ENCODE peak calls at places on chromosomes 16 and 17, in four cellular contexts. One of them, this sample, is unnamed. For H3K4me1, the result is how much of the 10 kb centered on the place peaks cover.

GRCh38 chr17:9999948-10000695 is 95.1 kb upstream of the RCVRN start:
- DNase-seq in psoas muscle: no peak
- DNase-seq in BE2C: no peak
- DNase-seq in uterus: no peak
- DNase-seq in this sample: no peak

GRCh38 chr16:89268585-89268984 is 51.1 kb downstream of the ZNF778 start:
- DNase-seq in psoas muscle: no peak
- DNase-seq in BE2C: no peak
- DNase-seq in uterus: no peak
- DNase-seq in this sample: no peak

GRCh38 chr17:48617515-48618365 is 2.6 kb upstream of the HOXB8 start:
- DNase-seq in BE2C: no peak
- DNase-seq in uterus: no peak
- DNase-seq in psoas muscle: no peak
- DNase-seq in this sample: no peak

GRCh38 chr16:10103096-10103495 is 79.1 kb downstream of the GRIN2A start:
- DNase-seq in BE2C: no peak
- DNase-seq in uterus: no peak
- DNase-seq in psoas muscle: no peak
- DNase-seq in this sample: no peak

GRCh38 chr17:31731119-31731518 is 127.9 kb downstream of the COPRS start:
- DNase-seq in uterus: no peak
- DNase-seq in psoas muscle: no peak
- DNase-seq in BE2C: no peak
- DNase-seq in this sample: no peak

GRCh38 chr17:72429066-72429638 is 308.3 kb downstream of the SOX9 start:
- DNase-seq in psoas muscle: no peak
- DNase-seq in uterus: no peak
- DNase-seq in BE2C: no peak
- DNase-seq in this sample: no peak

GRCh38 chr16:89711601-89712475 is 8.9 kb downstream of the VPS9D1 start:
- DNase-seq in uterus: no peak
- DNase-seq in BE2C: peak
- DNase-seq in psoas muscle: no peak
- DNase-seq in this sample: peak

GRCh38 chr16:9261376-9261775 is 169.9 kb downstream of the HAPSTR1 start:
- DNase-seq in uterus: no peak
- DNase-seq in psoas muscle: no peak
- DNase-seq in BE2C: no peak
- DNase-seq in this sample: no peak

GRCh38 chr16:29821663-29822115 is 1.4 kb downstream of the MVP start:
- DNase-seq in uterus: peak
- DNase-seq in psoas muscle: no peak
- DNase-seq in BE2C: no peak
- DNase-seq in this sample: no peak

GRCh38 chr17:72393553-72393952 is 272.7 kb downstream of the SOX9 start:
- DNase-seq in uterus: no peak
- DNase-seq in BE2C: no peak
- DNase-seq in psoas muscle: no peak
- DNase-seq in this sample: no peak

GRCh38 chr16:24721830-24722238 is 7.6 kb upstream of the TNRC6A start:
- DNase-seq in psoas muscle: no peak
- DNase-seq in uterus: no peak
- DNase-seq in BE2C: no peak
- DNase-seq in this sample: peak

GRCh38 chr17:44083250-44083849 is 12.8 kb downstream of the G6PC3 start:
- DNase-seq in uterus: no peak
- DNase-seq in psoas muscle: no peak
- DNase-seq in BE2C: peak
- DNase-seq in this sample: no peak

GRCh38 chr17:11943759-11944347 is 53.4 kb downstream of the ZNF18 start:
- DNase-seq in BE2C: no peak
- DNase-seq in psoas muscle: no peak
- DNase-seq in uterus: no peak
- DNase-seq in this sample: no peak

GRCh38 chr17:31392002-31392855 is 754 bp downstream of the RAB11FIP4 start:
- DNase-seq in uterus: no peak
- DNase-seq in BE2C: no peak
- DNase-seq in psoas muscle: no peak
- DNase-seq in this sample: no peak

GRCh38 chr17:73379814-73380213 is 68.0 kb upstream of the CDC42EP4 start:
- DNase-seq in BE2C: no peak
- DNase-seq in psoas muscle: no peak
- DNase-seq in uterus: no peak
- DNase-seq in this sample: no peak

GRCh38 chr17:63550816-63551639 is 751 bp downstream of the DCAF7 start:
- DNase-seq in uterus: no peak
- DNase-seq in psoas muscle: no peak
- DNase-seq in BE2C: peak
- DNase-seq in this sample: peak

GRCh38 chr16:88994704-88995103 is 17.7 kb upstream of the CBFA2T3 start:
- DNase-seq in BE2C: no peak
- DNase-seq in psoas muscle: no peak
- DNase-seq in uterus: no peak
- DNase-seq in this sample: no peak

GRCh38 chr16:10623059-10623458 is 42.7 kb upstream of the EMP2 start:
- DNase-seq in uterus: no peak
- DNase-seq in psoas muscle: no peak
- DNase-seq in BE2C: no peak
- DNase-seq in this sample: no peak

GRCh38 chr17:49817993-49818392 is 29.5 kb downstream of the KAT7 start:
- DNase-seq in psoas muscle: no peak
- DNase-seq in uterus: no peak
- DNase-seq in BE2C: no peak
- DNase-seq in this sample: no peak

GRCh38 chr17:35373532-35373983 is at the start of gene SLFN11:
- DNase-seq in uterus: peak
- DNase-seq in psoas muscle: peak
- DNase-seq in BE2C: no peak
- DNase-seq in this sample: peak

GRCh38 chr17:82839617-82840292 is at the start of gene ZNF750:
- DNase-seq in psoas muscle: no peak
- DNase-seq in BE2C: no peak
- DNase-seq in uterus: no peak
- DNase-seq in this sample: no peak

GRCh38 chr16:87316450-87316922 is 706 bp downstream of the C16orf95 start:
- DNase-seq in BE2C: no peak
- DNase-seq in psoas muscle: no peak
- DNase-seq in uterus: no peak
- DNase-seq in this sample: no peak

DNA sequence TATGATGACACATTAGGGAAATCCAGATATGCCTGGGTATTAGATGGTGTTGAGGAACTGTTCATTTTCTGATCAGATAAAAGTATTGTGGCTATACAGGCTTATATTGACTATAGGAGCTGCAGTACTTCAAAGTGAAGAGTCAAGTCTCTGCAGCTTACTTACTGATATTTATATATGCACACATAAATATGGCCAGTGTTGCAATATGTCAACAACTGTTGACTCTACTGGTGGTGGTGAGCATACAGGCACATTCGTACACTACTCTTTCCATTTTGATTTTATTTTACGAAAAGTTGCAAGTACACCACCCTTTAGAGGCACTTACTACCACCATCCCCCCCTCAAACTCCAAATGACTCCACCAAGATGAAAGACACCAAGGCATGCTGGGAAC is 2.5 kb downstream of the CIAO2B start:
- DNase-seq in psoas muscle: no peak
- DNase-seq in BE2C: no peak
- DNase-seq in uterus: no peak
- DNase-seq in this sample: no peak
- H3K4me1 ChIP-seq in psoas muscle: half or more
- H3K4me1 ChIP-seq in BE2C: under half
- H3K4me1 ChIP-seq in uterus: under half
- H3K4me1 ChIP-seq in this sample: under half

GRCh38 chr16:4607841-4608703 is 6.6 kb downstream of the UBALD1 start:
- DNase-seq in BE2C: no peak
- DNase-seq in psoas muscle: no peak
- DNase-seq in uterus: no peak
- DNase-seq in this sample: no peak
- H3K4me1 ChIP-seq in BE2C: under half
- H3K4me1 ChIP-seq in psoas muscle: under half
- H3K4me1 ChIP-seq in uterus: under half
- H3K4me1 ChIP-seq in this sample: under half

DNA sequence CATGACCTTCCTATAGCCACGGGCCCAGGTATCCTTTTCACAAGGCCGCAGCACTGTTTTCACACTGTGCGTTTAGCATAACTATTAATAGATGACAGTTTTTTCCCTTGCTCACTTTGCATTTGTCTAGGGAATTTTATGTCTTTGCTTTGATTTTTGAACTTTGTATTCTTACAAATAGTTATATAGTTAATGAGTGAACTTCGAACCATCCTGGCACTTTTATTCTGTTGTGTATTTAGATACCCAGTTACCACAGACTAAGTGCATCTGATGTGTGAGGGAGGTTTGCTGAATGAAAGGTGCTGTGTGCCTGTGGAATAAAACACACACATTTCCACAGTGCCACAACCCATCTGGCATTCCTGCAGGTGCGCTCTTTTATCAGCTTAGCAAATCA is 37.4 kb downstream of the USP10 start:
- DNase-seq in psoas muscle: no peak
- DNase-seq in uterus: no peak
- DNase-seq in BE2C: no peak
- DNase-seq in this sample: no peak
- H3K4me1 ChIP-seq in psoas muscle: under half
- H3K4me1 ChIP-seq in uterus: under half
- H3K4me1 ChIP-seq in BE2C: under half
- H3K4me1 ChIP-seq in this sample: under half

GRCh38 chr17:8117367-8117979 is 841 bp downstream of the ALOXE3 start:
- DNase-seq in psoas muscle: no peak
- DNase-seq in uterus: peak
- DNase-seq in BE2C: no peak
- DNase-seq in this sample: no peak
- H3K4me1 ChIP-seq in psoas muscle: under half
- H3K4me1 ChIP-seq in uterus: under half
- H3K4me1 ChIP-seq in BE2C: under half
- H3K4me1 ChIP-seq in this sample: under half

GRCh38 chr17:80944326-80944725 is 47.3 kb upstream of the CHMP6 start:
- DNase-seq in BE2C: no peak
- DNase-seq in psoas muscle: no peak
- DNase-seq in uterus: peak
- DNase-seq in this sample: no peak

GRCh38 chr17:80941171-80941570 is 50.5 kb upstream of the CHMP6 start:
- DNase-seq in uterus: peak
- DNase-seq in BE2C: no peak
- DNase-seq in psoas muscle: peak
- DNase-seq in this sample: no peak

GRCh38 chr17:80941743-80942211 is 49.9 kb upstream of the CHMP6 start:
- DNase-seq in BE2C: peak
- DNase-seq in uterus: peak
- DNase-seq in psoas muscle: peak
- DNase-seq in this sample: no peak

GRCh38 chr17:80943346-80944145 is 48.1 kb upstream of the CHMP6 start:
- DNase-seq in uterus: peak
- DNase-seq in psoas muscle: peak
- DNase-seq in BE2C: peak
- DNase-seq in this sample: no peak

DNA sequence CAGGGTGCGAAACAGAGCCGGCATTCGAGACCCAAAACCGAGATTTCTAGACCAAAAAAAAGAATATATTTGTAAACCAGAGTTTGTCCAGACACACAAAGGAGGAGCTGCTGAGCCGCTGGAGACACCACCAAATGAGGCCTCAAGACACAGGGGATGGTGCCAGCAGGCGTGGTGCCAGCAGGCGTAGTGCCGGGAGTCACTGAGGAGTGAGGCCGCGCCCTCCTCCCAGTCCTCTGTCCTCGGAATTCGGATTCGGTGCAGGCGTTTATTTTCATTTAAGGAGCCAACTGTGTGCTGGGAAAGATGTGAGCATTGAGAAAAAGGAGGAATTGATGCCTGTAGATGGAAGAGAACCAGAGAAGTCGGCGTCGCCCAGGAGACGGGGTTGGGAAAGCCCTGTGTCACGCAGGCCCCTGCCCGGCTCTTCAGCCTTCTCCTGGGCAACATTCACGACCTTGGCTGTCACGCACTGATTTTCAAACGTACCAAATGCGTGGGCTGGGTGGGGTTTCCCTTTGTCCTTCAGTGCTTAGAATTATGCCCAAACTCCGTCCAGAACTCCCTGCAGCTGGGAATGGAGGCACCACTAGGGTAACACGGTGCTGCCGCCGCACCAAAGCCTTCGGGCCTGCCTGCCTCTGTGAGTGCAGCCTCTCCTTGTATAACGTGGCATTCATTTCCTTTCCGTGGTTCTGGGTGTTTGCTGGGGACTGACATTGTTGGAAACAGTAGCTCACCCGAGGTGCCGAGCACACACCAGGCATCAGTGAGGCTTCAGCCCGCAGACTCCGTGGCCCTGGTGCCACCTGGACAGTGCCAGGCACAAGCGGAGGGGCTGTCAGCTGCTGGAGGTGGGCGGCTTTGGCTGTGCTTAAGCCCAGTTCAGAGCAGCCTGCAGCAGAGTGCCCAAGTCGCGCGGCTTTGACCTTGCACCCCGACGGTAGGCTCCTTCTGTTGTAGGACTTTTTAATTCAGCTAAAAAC is 49.0 kb upstream of the CHMP6 start:
- DNase-seq in uterus: peak
- DNase-seq in psoas muscle: peak
- DNase-seq in BE2C: peak
- DNase-seq in this sample: no peak
- H3K4me1 ChIP-seq in uterus: under half
- H3K4me1 ChIP-seq in psoas muscle: under half
- H3K4me1 ChIP-seq in BE2C: under half
- H3K4me1 ChIP-seq in this sample: under half

GRCh38 chr17:1649116-1649843 is 386 bp downstream of the RILP start:
- DNase-seq in psoas muscle: peak
- DNase-seq in BE2C: peak
- DNase-seq in uterus: peak
- DNase-seq in this sample: peak
- H3K4me1 ChIP-seq in psoas muscle: under half
- H3K4me1 ChIP-seq in BE2C: under half
- H3K4me1 ChIP-seq in uterus: under half
- H3K4me1 ChIP-seq in this sample: under half

DNA sequence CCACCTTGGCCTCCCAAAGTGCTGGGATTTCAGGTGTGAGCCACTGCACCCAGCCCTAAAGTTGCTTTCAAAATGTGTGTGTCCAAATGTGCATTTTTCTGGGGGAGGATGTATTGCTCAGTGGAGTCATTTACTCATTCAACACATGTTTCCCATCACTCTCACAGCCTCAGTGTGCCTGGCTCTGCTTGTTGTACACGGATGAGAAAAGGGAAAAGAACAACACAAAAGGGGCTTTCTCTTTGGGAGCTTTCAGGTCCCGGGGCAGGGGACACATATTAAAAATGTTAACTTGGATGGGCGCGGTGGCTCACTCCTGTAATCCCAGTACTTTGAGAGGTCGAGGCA is 1.7 kb upstream of the PPL start:
- DNase-seq in psoas muscle: no peak
- DNase-seq in BE2C: no peak
- DNase-seq in uterus: no peak
- DNase-seq in this sample: no peak
- H3K4me1 ChIP-seq in psoas muscle: under half
- H3K4me1 ChIP-seq in BE2C: under half
- H3K4me1 ChIP-seq in uterus: under half
- H3K4me1 ChIP-seq in this sample: under half

GRCh38 chr16:20902426-20902825 is 1.9 kb downstream of the LYRM1 start:
- DNase-seq in psoas muscle: no peak
- DNase-seq in uterus: no peak
- DNase-seq in BE2C: no peak
- DNase-seq in this sample: no peak
- H3K4me1 ChIP-seq in psoas muscle: half or more
- H3K4me1 ChIP-seq in uterus: under half
- H3K4me1 ChIP-seq in BE2C: under half
- H3K4me1 ChIP-seq in this sample: under half